ENCODE peak calls at places on chromosomes 7 and 10, in eight cellular contexts. J is stimulated activated CD4-positive, alpha-beta T cell treated with anti-CD3 and anti-CD28 coated beads, Interleukin-1b, Interleukin-23, amount 100 ng/mL, for 48 hours; Z is NCI-H446; D is NCI-H345; M is KG1; B is vagina; X is globus pallidus; A is upper lobe of right lung. T is an unnamed sample.

GRCh38 chr10:34666008-34666700 is 148.9 kb downstream of the PARD3 start:
- DNase-seq in X (peak), Z (peak), M (peak), A (no peak), B (no peak), D (no peak), J (no peak), T (peak)

GRCh38 chr7:47651355-47652317 is 69.7 kb upstream of the TNS3 start:
- DNase-seq in B (no peak), X (no peak), J (no peak), A (no peak), Z (no peak), M (no peak), D (no peak), T (no peak)

GRCh38 chr10:72320676-72321247 is 34.0 kb downstream of the DNAJB12 start:
- DNase-seq in B (peak), X (no peak), J (peak), M (peak), Z (peak), A (no peak), D (peak), T (peak)

GRCh38 chr7:1545417-1546246 is 10.4 kb downstream of the TMEM184A start:
- DNase-seq in B (no peak), D (no peak), X (no peak), A (no peak), J (no peak), M (no peak), Z (no peak), T (no peak)

GRCh38 chr10:97517778-97518561 is 19.2 kb downstream of the UBTD1 start:
- DNase-seq in M (no peak), D (no peak), X (no peak), J (no peak), A (peak), B (no peak), Z (no peak), T (no peak)

GRCh38 chr7:47602272-47603004 is 20.5 kb upstream of the TNS3 start:
- DNase-seq in B (no peak), D (no peak), J (no peak), M (no peak), X (no peak), A (no peak), Z (no peak), T (no peak)

GRCh38 chr7:17852361-17852760 is 87.9 kb downstream of the SNX13 start:
- DNase-seq in Z (no peak), A (no peak), X (no peak), B (no peak), M (no peak), D (no peak), J (no peak), T (no peak)

GRCh38 chr7:55271069-55271468 is 94.1 kb upstream of the LANCL2 start:
- DNase-seq in D (no peak), X (no peak), Z (no peak), M (no peak), B (no peak), A (no peak), J (no peak), T (no peak)

GRCh38 chr10:124125305-124126116 is 32.1 kb upstream of the CHST15 start:
- DNase-seq in J (no peak), Z (no peak), B (no peak), X (no peak), D (no peak), M (no peak), A (no peak), T (peak)

GRCh38 chr7:17640730-17641377 is 299.4 kb downstream of the SNX13 start:
- DNase-seq in X (peak), Z (peak), M (no peak), A (no peak), J (no peak), D (no peak), B (no peak), T (peak)